ENCODE peak calls at places on chromosomes 11 and 22, in ten cellular contexts. K, I, U, M, V, T, R, O, G and L are unnamed samples.

GRCh38 chr11:8739309-8739793 is 56.8 kb downstream of the RPL27A start:
- DNase-seq in M (no peak), K (no peak), V (no peak), G (peak; percentile 52), I (peak; percentile 5), R (peak; percentile 33), U (no peak), T (no peak), O (no peak), L (no peak)

GRCh38 chr11:117992136-117992535 is 5.9 kb downstream of the IL10RA start:
- DNase-seq in G (no peak), U (no peak), T (peak; percentile 30), V (no peak), K (no peak), I (no peak), R (no peak), O (no peak), M (no peak), L (no peak)

GRCh38 chr11:27233654-27234042 is 129.4 kb downstream of the CCDC34 start:
- DNase-seq in U (peak; percentile 48), T (no peak), V (no peak), I (no peak), M (no peak), G (no peak), R (no peak), K (no peak), O (no peak), L (no peak)

GRCh38 chr11:98564881-98565280 is 455.9 kb upstream of the CNTN5 start:
- DNase-seq in V (no peak), O (no peak), G (no peak), I (no peak), T (no peak), R (no peak), K (no peak), M (no peak), U (no peak), L (no peak)

GRCh38 chr11:133403900-133404299 is 128.4 kb downstream of the OPCML start:
- DNase-seq in M (no peak), G (no peak), U (no peak), I (no peak), O (no peak), R (no peak), K (no peak), V (no peak), T (peak; percentile 13), L (no peak)

GRCh38 chr22:39593061-39593930 is 22.7 kb downstream of the CACNA1I start:
- DNase-seq in U (peak; percentile 53), O (peak; percentile 18), M (no peak), K (no peak), T (no peak), V (no peak), R (no peak), G (no peak), I (no peak), L (no peak)

GRCh38 chr11:73012121-73012863 is 129.8 kb downstream of the FCHSD2 start:
- DNase-seq in O (no peak), G (no peak), R (peak; percentile 50), V (no peak), T (no peak), U (no peak), K (no peak), I (no peak), M (no peak), L (no peak)

GRCh38 chr11:6794637-6795036 is 4.9 kb downstream of the OR6A2 start:
- DNase-seq in U (no peak), T (no peak), K (no peak), R (no peak), I (no peak), G (no peak), V (no peak), M (no peak), O (no peak), L (no peak)

GRCh38 chr11:124676386-124676785 is 2.7 kb downstream of the SPA17 start:
- DNase-seq in K (no peak), O (peak; percentile 62), V (no peak), I (no peak), T (no peak), R (peak; percentile 81), U (no peak), M (no peak), G (no peak), L (peak; percentile 31)

GRCh38 chr11:14764899-14765527 is 121.4 kb downstream of the PDE3B start:
- DNase-seq in O (peak; percentile 25), G (no peak), U (no peak), M (peak; percentile 38), V (peak; percentile 77), T (no peak), R (no peak), K (no peak), I (no peak), L (no peak)

GRCh38 chr11:408154-409007 is 6.4 kb downstream of the SIGIRR start:
- DNase-seq in T (no peak), I (no peak), K (no peak), U (no peak), V (no peak), R (no peak), G (no peak), M (no peak), O (no peak), L (no peak)

GRCh38 chr22:45969801-45970464 is 7.0 kb downstream of the WNT7B start:
- DNase-seq in G (no peak), I (no peak), M (no peak), O (no peak), V (no peak), R (no peak), K (no peak), U (no peak), T (no peak), L (no peak)

GRCh38 chr11:9601041-9601875 is 27.8 kb downstream of the WEE1 start:
- DNase-seq in R (peak; percentile 33), I (no peak), U (no peak), K (peak; percentile 4), G (peak; percentile 10), T (peak; percentile 95), M (peak; percentile 67), V (peak; percentile 12), O (peak; percentile 27), L (no peak)

GRCh38 chr11:93498099-93499040 is 44.8 kb downstream of the SMCO4 start:
- DNase-seq in M (no peak), I (no peak), K (no peak), O (peak; percentile 14), U (no peak), T (no peak), G (no peak), R (no peak), V (no peak), L (no peak)

GRCh38 chr22:29954203-29954855 is 71.4 kb downstream of the MTMR3 start:
- DNase-seq in K (no peak), R (no peak), U (no peak), G (no peak), I (no peak), M (no peak), V (no peak), O (no peak), T (no peak), L (no peak)

GRCh38 chr11:129785383-129786111 is 30.1 kb upstream of the TMEM45B start:
- DNase-seq in O (peak; percentile 55), R (no peak), V (no peak), I (no peak), G (no peak), M (no peak), T (peak; percentile 2), U (peak; percentile 1), K (no peak), L (no peak)

GRCh38 chr22:36331306-36331911 is 56.4 kb downstream of the MYH9 start:
- DNase-seq in T (peak; percentile 91), O (peak; percentile 97), I (peak; percentile 88), K (no peak), R (peak; percentile 74), V (peak; percentile 75), G (peak; percentile 70), M (peak; percentile 60), U (no peak), L (peak; percentile 73)

GRCh38 chr11:62400281-62400680 is 18.6 kb upstream of the SCGB1A1 start:
- DNase-seq in O (no peak), T (no peak), M (no peak), R (no peak), G (no peak), I (no peak), U (no peak), V (no peak), K (no peak), L (no peak)

GRCh38 chr11:47254381-47254780 is 3.4 kb upstream of the NR1H3 start:
- DNase-seq in K (no peak), U (no peak), O (no peak), I (no peak), G (no peak), V (no peak), T (no peak), M (no peak), R (no peak), L (no peak)

GRCh38 chr11:119529063-119529845 is 106.3 kb upstream of the THY1 start:
- DNase-seq in M (no peak), V (no peak), U (no peak), R (no peak), I (no peak), T (no peak), G (no peak), O (no peak), K (no peak), L (no peak)

GRCh38 chr11:69700278-69701140 is 3.3 kb downstream of the FGF19 start:
- DNase-seq in V (no peak), U (peak; percentile 83), T (no peak), K (peak; percentile 19), I (peak; percentile 60), M (no peak), G (peak; percentile 76), R (no peak), O (peak; percentile 66), L (no peak)

GRCh38 chr11:46291441-46292143 is 14.1 kb downstream of the CREB3L1 start:
- DNase-seq in K (no peak), T (no peak), R (peak; percentile 84), I (no peak), U (no peak), M (no peak), O (no peak), V (no peak), G (no peak), L (peak; percentile 83)

GRCh38 chr22:40044870-40045834 is 50.4 kb downstream of the FAM83F start:
- DNase-seq in K (peak; percentile 8), M (peak; percentile 30), I (peak; percentile 9), R (no peak), O (peak; percentile 14), U (no peak), V (peak; percentile 78), G (peak; percentile 69), T (peak; percentile 89), L (no peak)

GRCh38 chr11:75516886-75517285 is 8.9 kb downstream of the GDPD5 start:
- DNase-seq in I (no peak), T (no peak), M (no peak), R (no peak), O (no peak), G (no peak), K (no peak), V (no peak), U (no peak), L (no peak)

GRCh38 chr11:103682318-103683184 is 353.9 kb upstream of the DDI1 start:
- DNase-seq in V (peak; percentile 27), U (peak; percentile 32), T (peak; percentile 75), R (peak; percentile 89), M (peak; percentile 18), K (peak; percentile 81), I (peak; percentile 91), G (peak; percentile 72), O (peak; percentile 79), L (peak; percentile 79)

GRCh38 chr22:32142600-32142999 is 16.5 kb downstream of the C22orf42 start:
- DNase-seq in K (no peak), O (no peak), T (no peak), V (no peak), G (no peak), U (no peak), R (no peak), M (no peak), I (no peak), L (no peak)

GRCh38 chr11:128498846-128499245 is 88.5 kb downstream of the ETS1 start:
- DNase-seq in K (no peak), T (no peak), G (no peak), U (no peak), V (no peak), I (no peak), O (no peak), M (no peak), R (peak; percentile 39), L (no peak)

GRCh38 chr22:36823177-36823839 is 6.5 kb upstream of the PVALB start:
- DNase-seq in U (no peak), M (no peak), K (no peak), O (no peak), G (no peak), V (no peak), R (no peak), T (no peak), I (no peak), L (no peak)